ENCODE peak calls at places on chromosomes 11 and 22, in five cellular contexts. F is NAMALWA, R is midbrain, L is astrocyte of the cerebellum, Z is left colon. K is an unnamed sample.

GRCh38 chr11:1862588-1863351 is 9.9 kb downstream of the LSP1 start:
- DNase-seq in L (no peak), F (no peak), Z (no peak), R (no peak), K (no peak)

GRCh38 chr11:122242731-122243130 is 126.7 kb upstream of the BLID start:
- DNase-seq in L (no peak), F (no peak), Z (no peak), R (no peak), K (peak; percentile 41)

GRCh38 chr22:48662476-48663150 is 1165.1 kb downstream of the BRD1 start:
- DNase-seq in R (no peak), L (no peak), F (no peak), Z (no peak), K (no peak)

GRCh38 chr11:37804666-37805065 is 1206.6 kb upstream of the RAG2 start:
- DNase-seq in L (no peak), Z (no peak), F (no peak), R (no peak), K (no peak)

GRCh38 chr11:70694371-70694770 is 296.0 kb downstream of the CTTN start:
- DNase-seq in Z (no peak), L (no peak), R (peak; percentile 28), F (no peak), K (no peak)

GRCh38 chr22:46185263-46185662 is 34.9 kb downstream of the PPARA start:
- DNase-seq in L (no peak), F (no peak), R (peak; percentile 9), Z (no peak), K (no peak)

GRCh38 chr22:45599836-45600577 is 71.6 kb upstream of the ATXN10 start:
- DNase-seq in F (no peak), L (no peak), R (no peak), Z (no peak), K (no peak)

GRCh38 chr22:31275018-31275417 is 17.3 kb downstream of the PIK3IP1 start:
- DNase-seq in F (no peak), Z (no peak), R (no peak), L (no peak), K (no peak)

GRCh38 chr11:32402836-32403235 is 32.5 kb downstream of the WT1 start:
- DNase-seq in R (no peak), L (no peak), Z (no peak), F (no peak), K (no peak)

GRCh38 chr22:46992121-46992731 is 229.8 kb downstream of the TBC1D22A start:
- DNase-seq in Z (no peak), F (no peak), L (no peak), R (no peak), K (no peak)

GRCh38 chr11:69510471-69511357 is 29.3 kb downstream of the LINC01488 start:
- DNase-seq in L (peak; percentile 19), F (no peak), R (no peak), Z (no peak), K (no peak)

GRCh38 chr22:29043906-29044575 is 17.6 kb downstream of the C22orf31 start:
- DNase-seq in L (no peak), F (no peak), R (no peak), Z (no peak), K (no peak)

GRCh38 chr11:83778598-83778997 is 492.4 kb upstream of the CCDC90B start:
- DNase-seq in F (no peak), R (no peak), L (no peak), Z (no peak), K (no peak)

GRCh38 chr11:77055913-77056312 is 10.9 kb upstream of the CAPN5 start:
- DNase-seq in F (no peak), Z (no peak), L (no peak), R (no peak), K (no peak)

GRCh38 chr22:19825016-19825339 is 29.7 kb downstream of the GNB1L start:
- DNase-seq in R (no peak), Z (no peak), F (no peak), L (no peak), K (no peak)

GRCh38 chr11:16612801-16613400 is 125.5 kb upstream of the C11orf58 start:
- DNase-seq in R (no peak), L (no peak), F (no peak), Z (no peak), K (no peak)

K was measured in pulmonary artery endothelial cell.